ENCODE peak calls at places on chromosomes 1 and 21, in five cellular contexts. One of them, this sample, is unnamed. For H3K4me1, the result is how much of the 10 kb centered on the place peaks cover.

GRCh38 chr1:157231844-157232550 is 93.8 kb upstream of the ETV3 start:
- DNase-seq in stomach: no peak
- DNase-seq in tibial artery: no peak
- DNase-seq in HCT116: no peak
- DNase-seq in lower lobe of right lung: no peak
- DNase-seq in this sample: no peak

GRCh38 chr1:25023190-25023578 is 93.1 kb upstream of the RUNX3 start:
- DNase-seq in stomach: no peak
- DNase-seq in tibial artery: no peak
- DNase-seq in HCT116: no peak
- DNase-seq in lower lobe of right lung: no peak
- DNase-seq in this sample: no peak

GRCh38 chr1:30270468-30270867 is 452.9 kb downstream of the MATN1 start:
- DNase-seq in stomach: no peak
- DNase-seq in tibial artery: no peak
- DNase-seq in HCT116: no peak
- DNase-seq in lower lobe of right lung: no peak
- DNase-seq in this sample: no peak

GRCh38 chr1:37096523-37096922 is 62.2 kb upstream of the GRIK3 start:
- DNase-seq in stomach: no peak
- DNase-seq in tibial artery: no peak
- DNase-seq in HCT116: peak
- DNase-seq in lower lobe of right lung: no peak
- DNase-seq in this sample: no peak

GRCh38 chr1:30809514-30810263 is 52.1 kb upstream of the LAPTM5 start:
- DNase-seq in stomach: no peak
- DNase-seq in tibial artery: no peak
- DNase-seq in HCT116: no peak
- DNase-seq in lower lobe of right lung: no peak
- DNase-seq in this sample: no peak

GRCh38 chr1:223010552-223011229 is 132.4 kb downstream of the TLR5 start:
- DNase-seq in stomach: no peak
- DNase-seq in tibial artery: no peak
- DNase-seq in HCT116: no peak
- DNase-seq in lower lobe of right lung: no peak
- DNase-seq in this sample: no peak

GRCh38 chr1:81681570-81681969 is 119.2 kb upstream of the ADGRL2 start:
- DNase-seq in stomach: peak
- DNase-seq in tibial artery: no peak
- DNase-seq in HCT116: no peak
- DNase-seq in lower lobe of right lung: no peak
- DNase-seq in this sample: no peak

GRCh38 chr1:229258031-229258850 is 12.7 kb upstream of the RAB4A start:
- DNase-seq in stomach: peak
- DNase-seq in tibial artery: peak
- DNase-seq in HCT116: peak
- DNase-seq in lower lobe of right lung: no peak
- DNase-seq in this sample: peak

GRCh38 chr1:98277111-98277510 is 356.3 kb upstream of the DPYD start:
- DNase-seq in stomach: no peak
- DNase-seq in tibial artery: no peak
- DNase-seq in HCT116: no peak
- DNase-seq in lower lobe of right lung: no peak
- DNase-seq in this sample: no peak

GRCh38 chr1:51962486-51963356 is 27.8 kb downstream of the RAB3B start:
- DNase-seq in stomach: no peak
- DNase-seq in tibial artery: no peak
- DNase-seq in HCT116: no peak
- DNase-seq in lower lobe of right lung: no peak
- DNase-seq in this sample: no peak

GRCh38 chr1:99481391-99481996 is 164.4 kb upstream of the PALMD start:
- DNase-seq in stomach: no peak
- DNase-seq in tibial artery: no peak
- DNase-seq in HCT116: peak
- DNase-seq in lower lobe of right lung: no peak
- DNase-seq in this sample: no peak

GRCh38 chr21:18832081-18832670 is 428.6 kb upstream of the TMPRSS15 start:
- DNase-seq in stomach: no peak
- DNase-seq in tibial artery: no peak
- DNase-seq in HCT116: no peak
- DNase-seq in lower lobe of right lung: no peak
- DNase-seq in this sample: no peak

GRCh38 chr1:47208374-47208850 is 18.6 kb upstream of the PDZK1IP1 start:
- DNase-seq in stomach: no peak
- DNase-seq in tibial artery: no peak
- DNase-seq in HCT116: no peak
- DNase-seq in lower lobe of right lung: no peak
- DNase-seq in this sample: no peak

GRCh38 chr1:163535807-163536206 is 214.1 kb downstream of the NUF2 start:
- DNase-seq in stomach: no peak
- DNase-seq in tibial artery: no peak
- DNase-seq in HCT116: peak
- DNase-seq in lower lobe of right lung: no peak
- DNase-seq in this sample: no peak

GRCh38 chr1:101130673-101131072 is 105.1 kb upstream of the DPH5 start:
- DNase-seq in stomach: no peak
- DNase-seq in tibial artery: no peak
- DNase-seq in HCT116: no peak
- DNase-seq in lower lobe of right lung: no peak
- DNase-seq in this sample: no peak

GRCh38 chr1:101128851-101129250 is 103.3 kb upstream of the DPH5 start:
- DNase-seq in stomach: no peak
- DNase-seq in tibial artery: no peak
- DNase-seq in HCT116: no peak
- DNase-seq in lower lobe of right lung: no peak
- DNase-seq in this sample: no peak

GRCh38 chr1:101129975-101130374 is 104.4 kb upstream of the DPH5 start:
- DNase-seq in stomach: no peak
- DNase-seq in tibial artery: no peak
- DNase-seq in HCT116: no peak
- DNase-seq in lower lobe of right lung: no peak
- DNase-seq in this sample: no peak

GRCh38 chr1:101128211-101128727 is 102.7 kb upstream of the DPH5 start:
- DNase-seq in stomach: no peak
- DNase-seq in tibial artery: no peak
- DNase-seq in HCT116: no peak
- DNase-seq in lower lobe of right lung: no peak
- DNase-seq in this sample: no peak

GRCh38 chr1:101131239-101131924 is 105.4 kb upstream of the S1PR1 start:
- DNase-seq in stomach: no peak
- DNase-seq in tibial artery: no peak
- DNase-seq in HCT116: no peak
- DNase-seq in lower lobe of right lung: no peak
- DNase-seq in this sample: no peak
- TF ChIP-seq CTCF in stomach: no peak
- TF ChIP-seq CTCF in tibial artery: no peak
- TF ChIP-seq CTCF in HCT116: no peak
- TF ChIP-seq CTCF in lower lobe of right lung: no peak
- TF ChIP-seq CTCF in this sample: no peak

GRCh38 chr1:27137544-27138075 is 17.3 kb downstream of the SLC9A1 start:
- DNase-seq in stomach: peak
- DNase-seq in tibial artery: peak
- DNase-seq in HCT116: no peak
- DNase-seq in lower lobe of right lung: peak
- DNase-seq in this sample: peak

GRCh38 chr1:27138927-27139326 is 16.0 kb downstream of the SLC9A1 start:
- DNase-seq in stomach: no peak
- DNase-seq in tibial artery: no peak
- DNase-seq in HCT116: no peak
- DNase-seq in lower lobe of right lung: no peak
- DNase-seq in this sample: no peak

GRCh38 chr1:27138368-27138767 is 16.6 kb downstream of the SLC9A1 start:
- DNase-seq in stomach: no peak
- DNase-seq in tibial artery: no peak
- DNase-seq in HCT116: no peak
- DNase-seq in lower lobe of right lung: no peak
- DNase-seq in this sample: no peak

GRCh38 chr1:27135920-27136551 is 18.9 kb downstream of the SLC9A1 start:
- DNase-seq in stomach: peak
- DNase-seq in tibial artery: no peak
- DNase-seq in HCT116: no peak
- DNase-seq in lower lobe of right lung: no peak
- DNase-seq in this sample: no peak

GRCh38 chr1:27137022-27137542 is 17.8 kb downstream of the SLC9A1 start:
- DNase-seq in stomach: peak
- DNase-seq in tibial artery: peak
- DNase-seq in HCT116: no peak
- DNase-seq in lower lobe of right lung: peak
- DNase-seq in this sample: peak
- H3K4me1 ChIP-seq in stomach: half or more
- H3K4me1 ChIP-seq in tibial artery: half or more
- H3K4me1 ChIP-seq in HCT116: under half
- H3K4me1 ChIP-seq in lower lobe of right lung: half or more
- H3K4me1 ChIP-seq in this sample: under half

DNA sequence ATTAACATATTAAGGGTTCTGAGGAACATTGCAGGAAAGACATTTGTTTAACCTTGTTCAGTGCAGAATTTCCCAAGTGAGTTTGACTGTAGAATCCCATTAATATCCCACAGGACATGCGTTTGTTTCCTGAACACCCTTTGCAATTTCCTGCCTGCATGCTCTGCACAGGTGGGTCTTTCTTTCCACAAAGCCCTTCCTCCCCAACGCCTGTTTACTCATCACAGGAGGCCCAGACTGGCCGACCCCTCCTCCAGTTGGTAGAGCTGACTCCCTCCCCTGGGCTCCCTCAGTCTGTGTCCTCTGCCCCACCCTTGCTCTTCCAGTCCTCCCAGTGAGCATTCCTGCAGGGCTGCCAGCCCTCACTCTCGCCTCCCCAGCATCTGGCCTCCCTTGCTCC is 47.5 kb upstream of the CTPS1 start:
- DNase-seq in stomach: no peak
- DNase-seq in tibial artery: no peak
- DNase-seq in HCT116: no peak
- DNase-seq in lower lobe of right lung: no peak
- DNase-seq in this sample: no peak
- H3K27ac ChIP-seq in stomach: no peak
- H3K27ac ChIP-seq in tibial artery: no peak
- H3K27ac ChIP-seq in HCT116: no peak
- H3K27ac ChIP-seq in lower lobe of right lung: no peak
- H3K27ac ChIP-seq in this sample: no peak

DNA sequence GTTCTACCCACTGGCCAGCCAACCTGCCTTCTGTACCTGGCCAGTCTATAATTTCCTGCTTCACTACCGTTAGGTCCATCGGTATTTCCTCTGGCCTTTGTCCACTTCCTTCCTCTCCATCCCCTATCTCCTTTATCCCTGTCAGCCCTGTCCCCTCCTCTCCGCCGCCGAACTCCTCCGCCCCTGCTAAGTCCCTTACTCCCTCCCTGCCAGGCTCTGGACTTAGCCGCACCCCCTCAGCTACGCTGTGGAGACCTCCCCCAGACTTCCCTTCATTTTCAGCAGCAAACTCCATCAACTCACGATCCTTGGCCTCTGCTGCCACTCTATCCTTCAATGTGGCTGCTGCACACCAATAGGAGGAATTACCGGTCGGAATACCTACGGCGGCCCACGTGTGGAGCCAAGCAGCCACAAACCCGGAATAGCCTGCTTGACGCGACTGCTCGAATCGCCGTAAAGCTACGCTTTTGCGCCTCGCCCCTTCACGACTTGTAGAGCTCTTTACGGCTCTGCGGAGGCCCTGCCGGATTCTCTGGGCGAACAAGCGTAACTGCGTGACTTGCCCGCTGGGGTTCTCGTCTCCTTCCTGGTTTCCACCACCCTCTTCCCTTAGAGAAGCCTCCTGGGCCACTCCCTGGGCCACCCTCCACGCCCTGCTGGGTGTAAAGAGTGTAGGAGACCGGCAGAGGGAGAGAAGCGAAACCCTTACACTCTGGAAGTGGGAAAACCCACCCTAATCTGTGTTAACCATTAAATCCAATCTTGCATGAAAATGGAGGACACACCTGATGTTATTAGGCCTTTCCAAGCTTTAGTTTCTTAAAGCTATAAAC is at the start of gene ZNHIT6:
- DNase-seq in stomach: peak
- DNase-seq in tibial artery: peak
- DNase-seq in HCT116: peak
- DNase-seq in lower lobe of right lung: peak
- DNase-seq in this sample: peak
- TF ChIP-seq CTCF in stomach: no peak
- TF ChIP-seq CTCF in tibial artery: peak
- TF ChIP-seq CTCF in HCT116: peak
- TF ChIP-seq CTCF in lower lobe of right lung: peak
- TF ChIP-seq CTCF in this sample: peak

GRCh38 chr1:111880866-111881837 is 108.3 kb downstream of the KCND3 start:
- DNase-seq in stomach: no peak
- DNase-seq in tibial artery: no peak
- DNase-seq in HCT116: no peak
- DNase-seq in lower lobe of right lung: no peak
- DNase-seq in this sample: peak

GRCh38 chr1:111875640-111876039 is 113.8 kb downstream of the KCND3 start:
- DNase-seq in stomach: no peak
- DNase-seq in tibial artery: no peak
- DNase-seq in HCT116: no peak
- DNase-seq in lower lobe of right lung: no peak
- DNase-seq in this sample: no peak

GRCh38 chr1:111879086-111879485 is 110.4 kb downstream of the KCND3 start:
- DNase-seq in stomach: no peak
- DNase-seq in tibial artery: no peak
- DNase-seq in HCT116: no peak
- DNase-seq in lower lobe of right lung: no peak
- DNase-seq in this sample: no peak

GRCh38 chr1:111878649-111879048 is 110.8 kb downstream of the KCND3 start:
- DNase-seq in stomach: no peak
- DNase-seq in tibial artery: no peak
- DNase-seq in HCT116: no peak
- DNase-seq in lower lobe of right lung: no peak
- DNase-seq in this sample: peak

GRCh38 chr1:111878096-111878495 is 111.4 kb downstream of the KCND3 start:
- DNase-seq in stomach: no peak
- DNase-seq in tibial artery: no peak
- DNase-seq in HCT116: no peak
- DNase-seq in lower lobe of right lung: no peak
- DNase-seq in this sample: no peak
- H3K4me1 ChIP-seq in stomach: under half
- H3K4me1 ChIP-seq in tibial artery: under half
- H3K4me1 ChIP-seq in HCT116: under half
- H3K4me1 ChIP-seq in lower lobe of right lung: under half
- H3K4me1 ChIP-seq in this sample: under half

GRCh38 chr1:167616521-167616920 is 13.5 kb upstream of the RCSD1 start:
- DNase-seq in stomach: no peak
- DNase-seq in tibial artery: no peak
- DNase-seq in HCT116: no peak
- DNase-seq in lower lobe of right lung: no peak
- DNase-seq in this sample: no peak

GRCh38 chr1:167618789-167619188 is 11.2 kb upstream of the RCSD1 start:
- DNase-seq in stomach: no peak
- DNase-seq in tibial artery: no peak
- DNase-seq in HCT116: no peak
- DNase-seq in lower lobe of right lung: no peak
- DNase-seq in this sample: no peak

GRCh38 chr1:167618366-167618765 is 11.7 kb upstream of the RCSD1 start:
- DNase-seq in stomach: no peak
- DNase-seq in tibial artery: no peak
- DNase-seq in HCT116: no peak
- DNase-seq in lower lobe of right lung: no peak
- DNase-seq in this sample: no peak

GRCh38 chr1:167617100-167617949 is 12.7 kb upstream of the RCSD1 start:
- DNase-seq in stomach: no peak
- DNase-seq in tibial artery: peak
- DNase-seq in HCT116: no peak
- DNase-seq in lower lobe of right lung: peak
- DNase-seq in this sample: no peak

GRCh38 chr1:167617950-167618269 is 12.1 kb upstream of the RCSD1 start:
- DNase-seq in stomach: no peak
- DNase-seq in tibial artery: no peak
- DNase-seq in HCT116: no peak
- DNase-seq in lower lobe of right lung: no peak
- DNase-seq in this sample: no peak
- H3K27ac ChIP-seq in stomach: peak
- H3K27ac ChIP-seq in tibial artery: no peak
- H3K27ac ChIP-seq in HCT116: no peak
- H3K27ac ChIP-seq in lower lobe of right lung: peak
- H3K27ac ChIP-seq in this sample: no peak